ENCODE peak calls at places on chromosomes 16 and 17, in four cellular contexts. M, W, Y and S are unnamed samples.

GRCh38 chr16:26118575-26118974 is 426.8 kb downstream of the HS3ST4 start:
- DNase-seq in M (no peak), W (no peak), Y (no peak), S (no peak)

GRCh38 chr17:1591474-1592090 is 29.0 kb upstream of the PITPNA start:
- DNase-seq in M (no peak), W (no peak), Y (no peak), S (no peak)

GRCh38 chr17:60641810-60642220 is 35.8 kb upstream of the BCAS3 start:
- DNase-seq in M (peak; percentile 35), W (peak; percentile 41), Y (peak; percentile 81), S (peak; percentile 59)

GRCh38 chr16:66476328-66477027 is 49.4 kb downstream of the BEAN1 start:
- DNase-seq in M (peak; percentile 52), W (peak; percentile 15), Y (peak; percentile 28), S (no peak)

GRCh38 chr16:30567991-30568638 is 3.4 kb downstream of the ZNF688 start:
- DNase-seq in M (peak; percentile 30), W (no peak), Y (peak; percentile 45), S (no peak)

GRCh38 chr17:13086142-13086769 is 68.4 kb upstream of the ELAC2 start:
- DNase-seq in M (no peak), W (no peak), Y (no peak), S (no peak)

GRCh38 chr17:18246880-18247612 is 11.5 kb downstream of the FLII start:
- DNase-seq in M (peak; percentile 48), W (peak; percentile 57), Y (peak; percentile 86), S (no peak)

GRCh38 chr16:17225551-17225950 is 245.2 kb downstream of the XYLT1 start:
- DNase-seq in M (no peak), W (no peak), Y (no peak), S (no peak)

GRCh38 chr16:2787961-2788360 is 601 bp upstream of the PRSS33 start:
- DNase-seq in M (no peak), W (no peak), Y (no peak), S (no peak)

GRCh38 chr17:75394332-75394918 is 11.1 kb downstream of the GRB2 start:
- DNase-seq in M (no peak), W (no peak), Y (no peak), S (no peak)

GRCh38 chr17:40694584-40694983 is 9.0 kb downstream of the KRT24 start:
- DNase-seq in M (no peak), W (no peak), Y (no peak), S (no peak)

GRCh38 chr17:41251261-41251660 is 1.8 kb downstream of the KRTAP9-4 start:
- DNase-seq in M (no peak), W (no peak), Y (no peak), S (no peak)

GRCh38 chr17:67400193-67400592 is 23.1 kb downstream of the PITPNC1 start:
- DNase-seq in M (no peak), W (no peak), Y (no peak), S (no peak)

GRCh38 chr17:76491271-76492184 is 9.7 kb downstream of the RHBDF2 start:
- DNase-seq in M (no peak), W (no peak), Y (no peak), S (no peak)

GRCh38 chr17:7235693-7236665 is 1.7 kb upstream of the DVL2 start:
- DNase-seq in M (no peak), W (no peak), Y (no peak), S (no peak)

GRCh38 chr16:20763461-20764232 is at the start of gene ACSM3:
- DNase-seq in M (peak; percentile 44), W (peak; percentile 44), Y (peak; percentile 85), S (peak; percentile 92)

GRCh38 chr17:35341465-35341992 is 31.9 kb downstream of the SLFN11 start:
- DNase-seq in M (no peak), W (no peak), Y (no peak), S (no peak)

GRCh38 chr17:77778636-77779524 is 179.6 kb upstream of the TNRC6C start:
- DNase-seq in M (no peak), W (peak; percentile 44), Y (no peak), S (no peak)

GRCh38 chr17:574061-574460 is 140.6 kb downstream of the VPS53 start:
- DNase-seq in M (no peak), W (no peak), Y (no peak), S (no peak)